ENCODE peak calls at places on chromosome X, in ten cellular contexts. One of them, this sample, is unnamed. For H3K27me3 and H3K4me1, the result is how much of the 10 kb centered on the place peaks cover.

GRCh38 chrX:1378306-1378758 is 13.6 kb downstream of the SLC25A6 start:
- DNase-seq in SK-N-SH: peak
- DNase-seq in PC-9: no peak
- DNase-seq in CD8-positive, alpha-beta T cell: no peak
- DNase-seq in Peyer's patch: no peak
- DNase-seq in lung: no peak
- DNase-seq in left ventricle myocardium inferior: no peak
- DNase-seq in GM23338: no peak
- DNase-seq in adipocyte: no peak
- DNase-seq in stomach: no peak
- DNase-seq in this sample: no peak

GRCh38 chrX:151828434-151829080 is 84.1 kb upstream of the MAGEA4 start:
- DNase-seq in adipocyte: peak
- DNase-seq in lung: no peak
- DNase-seq in left ventricle myocardium inferior: no peak
- DNase-seq in Peyer's patch: no peak
- DNase-seq in stomach: no peak
- DNase-seq in PC-9: no peak
- DNase-seq in GM23338: no peak
- DNase-seq in SK-N-SH: no peak
- DNase-seq in CD8-positive, alpha-beta T cell: no peak
- DNase-seq in this sample: no peak

GRCh38 chrX:119880076-119880475 is 8.4 kb downstream of the NDUFA1 start:
- DNase-seq in PC-9: no peak
- DNase-seq in stomach: no peak
- DNase-seq in SK-N-SH: no peak
- DNase-seq in CD8-positive, alpha-beta T cell: no peak
- DNase-seq in Peyer's patch: peak
- DNase-seq in lung: no peak
- DNase-seq in GM23338: no peak
- DNase-seq in left ventricle myocardium inferior: no peak
- DNase-seq in adipocyte: no peak
- DNase-seq in this sample: no peak

GRCh38 chrX:106999002-106999975 is 723 bp downstream of the MORC4 start:
- DNase-seq in CD8-positive, alpha-beta T cell: peak
- DNase-seq in GM23338: peak
- DNase-seq in Peyer's patch: peak
- DNase-seq in PC-9: peak
- DNase-seq in SK-N-SH: peak
- DNase-seq in left ventricle myocardium inferior: peak
- DNase-seq in lung: peak
- DNase-seq in adipocyte: peak
- DNase-seq in stomach: peak
- DNase-seq in this sample: peak

GRCh38 chrX:9352683-9353430 is 112.0 kb upstream of the TBL1X start:
- DNase-seq in adipocyte: peak
- DNase-seq in stomach: peak
- DNase-seq in lung: peak
- DNase-seq in SK-N-SH: no peak
- DNase-seq in left ventricle myocardium inferior: no peak
- DNase-seq in PC-9: peak
- DNase-seq in CD8-positive, alpha-beta T cell: peak
- DNase-seq in Peyer's patch: peak
- DNase-seq in GM23338: no peak
- DNase-seq in this sample: no peak

GRCh38 chrX:1599791-1600405 is 8.5 kb downstream of the AKAP17A start:
- DNase-seq in SK-N-SH: no peak
- DNase-seq in adipocyte: no peak
- DNase-seq in GM23338: no peak
- DNase-seq in lung: no peak
- DNase-seq in CD8-positive, alpha-beta T cell: no peak
- DNase-seq in PC-9: no peak
- DNase-seq in stomach: no peak
- DNase-seq in left ventricle myocardium inferior: no peak
- DNase-seq in Peyer's patch: no peak
- DNase-seq in this sample: no peak

GRCh38 chrX:111719426-111720210 is 38.6 kb downstream of the ALG13 start:
- DNase-seq in adipocyte: peak
- DNase-seq in GM23338: peak
- DNase-seq in stomach: no peak
- DNase-seq in left ventricle myocardium inferior: no peak
- DNase-seq in SK-N-SH: peak
- DNase-seq in Peyer's patch: no peak
- DNase-seq in CD8-positive, alpha-beta T cell: no peak
- DNase-seq in PC-9: no peak
- DNase-seq in lung: no peak
- DNase-seq in this sample: no peak

GRCh38 chrX:40054793-40055192 is 43.0 kb downstream of the BCOR start:
- DNase-seq in PC-9: no peak
- DNase-seq in CD8-positive, alpha-beta T cell: no peak
- DNase-seq in left ventricle myocardium inferior: no peak
- DNase-seq in stomach: no peak
- DNase-seq in lung: no peak
- DNase-seq in Peyer's patch: no peak
- DNase-seq in adipocyte: no peak
- DNase-seq in SK-N-SH: no peak
- DNase-seq in GM23338: no peak
- DNase-seq in this sample: peak

GRCh38 chrX:147626605-147627004 is 285.1 kb upstream of the FMR1 start:
- DNase-seq in adipocyte: no peak
- DNase-seq in left ventricle myocardium inferior: no peak
- DNase-seq in PC-9: no peak
- DNase-seq in Peyer's patch: no peak
- DNase-seq in SK-N-SH: no peak
- DNase-seq in lung: no peak
- DNase-seq in stomach: no peak
- DNase-seq in CD8-positive, alpha-beta T cell: no peak
- DNase-seq in GM23338: no peak
- DNase-seq in this sample: no peak

GRCh38 chrX:23435108-23435507 is 100.5 kb downstream of the PTCHD1 start:
- DNase-seq in GM23338: no peak
- DNase-seq in stomach: no peak
- DNase-seq in CD8-positive, alpha-beta T cell: no peak
- DNase-seq in PC-9: no peak
- DNase-seq in Peyer's patch: no peak
- DNase-seq in lung: no peak
- DNase-seq in adipocyte: no peak
- DNase-seq in left ventricle myocardium inferior: no peak
- DNase-seq in SK-N-SH: no peak
- DNase-seq in this sample: no peak

GRCh38 chrX:105211051-105211575 is 9.4 kb downstream of the TEX13A start:
- DNase-seq in SK-N-SH: no peak
- DNase-seq in left ventricle myocardium inferior: no peak
- DNase-seq in CD8-positive, alpha-beta T cell: no peak
- DNase-seq in GM23338: no peak
- DNase-seq in stomach: no peak
- DNase-seq in PC-9: no peak
- DNase-seq in lung: no peak
- DNase-seq in adipocyte: peak
- DNase-seq in Peyer's patch: no peak
- DNase-seq in this sample: no peak

GRCh38 chrX:133840415-133840814 is 145.0 kb downstream of the GPC3 start:
- DNase-seq in stomach: no peak
- DNase-seq in SK-N-SH: no peak
- DNase-seq in Peyer's patch: no peak
- DNase-seq in PC-9: no peak
- DNase-seq in lung: no peak
- DNase-seq in adipocyte: no peak
- DNase-seq in left ventricle myocardium inferior: no peak
- DNase-seq in CD8-positive, alpha-beta T cell: no peak
- DNase-seq in GM23338: no peak
- DNase-seq in this sample: no peak

DNA sequence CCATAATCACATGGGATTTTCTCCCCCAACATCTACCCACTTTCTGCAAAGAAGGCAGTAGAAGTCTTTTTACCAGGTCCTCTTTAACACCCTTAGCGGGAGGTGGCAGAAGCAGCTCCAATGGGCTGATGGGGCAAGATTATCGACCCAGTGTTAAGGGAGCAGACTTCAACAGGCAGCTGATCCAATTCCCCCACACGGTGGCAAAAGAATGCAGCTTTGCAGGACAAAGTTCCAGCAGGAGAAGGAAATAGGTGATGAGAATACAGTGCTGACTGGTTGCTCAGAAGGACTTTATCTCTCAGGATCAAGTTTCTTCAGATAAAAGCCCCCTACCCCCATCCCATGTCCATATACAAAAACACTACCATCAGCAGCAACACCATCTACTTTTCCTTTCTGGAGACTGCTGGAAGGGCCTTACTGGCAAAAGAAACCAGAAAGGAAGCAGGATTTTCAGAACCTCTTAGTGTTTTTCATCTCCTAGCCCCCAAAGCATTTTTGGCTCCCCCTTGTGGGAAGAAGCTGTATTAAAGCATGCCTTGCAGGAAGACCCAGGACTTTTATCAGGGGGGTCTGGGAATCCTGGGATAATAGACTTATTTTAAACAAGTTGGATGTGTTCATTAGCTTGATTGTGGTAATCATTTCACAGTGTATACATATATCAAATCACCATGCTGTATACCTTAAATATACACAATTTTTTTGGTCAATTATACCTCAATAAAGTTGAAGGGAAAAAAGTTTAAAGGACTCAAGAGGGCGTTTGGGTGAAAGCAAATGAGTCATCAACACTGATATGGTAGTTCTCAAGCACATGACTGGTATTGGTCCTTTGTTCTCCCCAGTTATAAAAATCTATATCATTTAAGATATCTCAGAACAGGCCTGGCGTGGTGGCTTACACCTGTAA is 146.4 kb downstream of the GPC3 start:
- DNase-seq in PC-9: no peak
- DNase-seq in left ventricle myocardium inferior: no peak
- DNase-seq in CD8-positive, alpha-beta T cell: peak
- DNase-seq in lung: peak
- DNase-seq in adipocyte: peak
- DNase-seq in GM23338: peak
- DNase-seq in stomach: no peak
- DNase-seq in Peyer's patch: peak
- DNase-seq in SK-N-SH: peak
- DNase-seq in this sample: peak
- H3K27me3 ChIP-seq in PC-9: under half
- H3K27me3 ChIP-seq in left ventricle myocardium inferior: under half
- H3K27me3 ChIP-seq in CD8-positive, alpha-beta T cell: under half
- H3K27me3 ChIP-seq in lung: under half
- H3K27me3 ChIP-seq in adipocyte: under half
- H3K27me3 ChIP-seq in GM23338: under half
- H3K27me3 ChIP-seq in stomach: under half
- H3K27me3 ChIP-seq in Peyer's patch: under half
- H3K27me3 ChIP-seq in SK-N-SH: under half
- H3K27me3 ChIP-seq in this sample: under half

GRCh38 chrX:17580529-17581155 is 156.7 kb upstream of the SCML1 start:
- DNase-seq in left ventricle myocardium inferior: no peak
- DNase-seq in PC-9: no peak
- DNase-seq in Peyer's patch: no peak
- DNase-seq in GM23338: no peak
- DNase-seq in SK-N-SH: no peak
- DNase-seq in lung: no peak
- DNase-seq in CD8-positive, alpha-beta T cell: no peak
- DNase-seq in adipocyte: peak
- DNase-seq in stomach: no peak
- DNase-seq in this sample: no peak

GRCh38 chrX:17584248-17584681 is 153.0 kb upstream of the SCML1 start:
- DNase-seq in SK-N-SH: no peak
- DNase-seq in adipocyte: peak
- DNase-seq in lung: no peak
- DNase-seq in left ventricle myocardium inferior: no peak
- DNase-seq in GM23338: no peak
- DNase-seq in stomach: no peak
- DNase-seq in Peyer's patch: no peak
- DNase-seq in CD8-positive, alpha-beta T cell: no peak
- DNase-seq in PC-9: peak
- DNase-seq in this sample: no peak

GRCh38 chrX:17585006-17585405 is 152.3 kb upstream of the SCML1 start:
- DNase-seq in left ventricle myocardium inferior: no peak
- DNase-seq in SK-N-SH: no peak
- DNase-seq in Peyer's patch: no peak
- DNase-seq in PC-9: no peak
- DNase-seq in lung: no peak
- DNase-seq in GM23338: no peak
- DNase-seq in stomach: no peak
- DNase-seq in adipocyte: no peak
- DNase-seq in CD8-positive, alpha-beta T cell: no peak
- DNase-seq in this sample: no peak

GRCh38 chrX:17581650-17582049 is 155.6 kb upstream of the SCML1 start:
- DNase-seq in Peyer's patch: no peak
- DNase-seq in lung: no peak
- DNase-seq in PC-9: no peak
- DNase-seq in stomach: no peak
- DNase-seq in left ventricle myocardium inferior: no peak
- DNase-seq in adipocyte: no peak
- DNase-seq in SK-N-SH: no peak
- DNase-seq in CD8-positive, alpha-beta T cell: no peak
- DNase-seq in GM23338: no peak
- DNase-seq in this sample: no peak

DNA sequence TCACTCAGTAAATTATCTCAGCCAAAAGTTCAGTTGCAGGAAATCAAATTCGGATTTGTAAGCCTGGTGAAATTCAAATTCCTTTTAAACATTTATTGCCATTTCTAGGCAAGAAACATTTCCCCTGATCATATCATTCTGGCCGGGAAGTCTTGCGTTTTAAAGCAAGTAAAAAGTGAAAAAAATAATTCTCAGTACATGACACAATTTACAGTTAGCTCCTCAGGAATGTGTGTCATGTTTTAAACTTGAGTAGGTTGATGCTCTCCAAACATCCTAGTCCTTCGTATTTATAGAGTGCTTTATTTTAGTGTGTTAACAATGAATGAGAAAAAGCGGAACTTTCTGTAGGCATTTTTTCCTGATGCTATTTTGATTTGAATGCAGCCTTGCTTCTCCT is 158.3 kb upstream of the SCML1 start:
- DNase-seq in lung: no peak
- DNase-seq in GM23338: no peak
- DNase-seq in CD8-positive, alpha-beta T cell: no peak
- DNase-seq in stomach: no peak
- DNase-seq in PC-9: no peak
- DNase-seq in SK-N-SH: no peak
- DNase-seq in Peyer's patch: no peak
- DNase-seq in adipocyte: peak
- DNase-seq in left ventricle myocardium inferior: no peak
- DNase-seq in this sample: no peak
- H3K4me1 ChIP-seq in lung: under half
- H3K4me1 ChIP-seq in GM23338: under half
- H3K4me1 ChIP-seq in CD8-positive, alpha-beta T cell: under half
- H3K4me1 ChIP-seq in stomach: under half
- H3K4me1 ChIP-seq in PC-9: under half
- H3K4me1 ChIP-seq in SK-N-SH: under half
- H3K4me1 ChIP-seq in Peyer's patch: under half
- H3K4me1 ChIP-seq in adipocyte: under half
- H3K4me1 ChIP-seq in left ventricle myocardium inferior: under half
- H3K4me1 ChIP-seq in this sample: under half

GRCh38 chrX:122625821-122626220 is 558.3 kb upstream of the GRIA3 start:
- DNase-seq in GM23338: no peak
- DNase-seq in CD8-positive, alpha-beta T cell: no peak
- DNase-seq in stomach: no peak
- DNase-seq in PC-9: no peak
- DNase-seq in left ventricle myocardium inferior: no peak
- DNase-seq in lung: no peak
- DNase-seq in adipocyte: peak
- DNase-seq in SK-N-SH: no peak
- DNase-seq in Peyer's patch: no peak
- DNase-seq in this sample: no peak
- H3K27me3 ChIP-seq in GM23338: under half
- H3K27me3 ChIP-seq in CD8-positive, alpha-beta T cell: under half
- H3K27me3 ChIP-seq in stomach: under half
- H3K27me3 ChIP-seq in PC-9: under half
- H3K27me3 ChIP-seq in left ventricle myocardium inferior: under half
- H3K27me3 ChIP-seq in lung: under half
- H3K27me3 ChIP-seq in adipocyte: under half
- H3K27me3 ChIP-seq in SK-N-SH: under half
- H3K27me3 ChIP-seq in Peyer's patch: under half
- H3K27me3 ChIP-seq in this sample: under half

GRCh38 chrX:25009407-25009806 is 6.4 kb downstream of the ARX start:
- DNase-seq in GM23338: no peak
- DNase-seq in stomach: no peak
- DNase-seq in left ventricle myocardium inferior: no peak
- DNase-seq in Peyer's patch: no peak
- DNase-seq in CD8-positive, alpha-beta T cell: no peak
- DNase-seq in lung: no peak
- DNase-seq in PC-9: no peak
- DNase-seq in adipocyte: no peak
- DNase-seq in SK-N-SH: peak
- DNase-seq in this sample: no peak
- H3K4me1 ChIP-seq in GM23338: under half
- H3K4me1 ChIP-seq in stomach: under half
- H3K4me1 ChIP-seq in left ventricle myocardium inferior: under half
- H3K4me1 ChIP-seq in Peyer's patch: under half
- H3K4me1 ChIP-seq in CD8-positive, alpha-beta T cell: under half
- H3K4me1 ChIP-seq in lung: under half
- H3K4me1 ChIP-seq in PC-9: under half
- H3K4me1 ChIP-seq in adipocyte: under half
- H3K4me1 ChIP-seq in SK-N-SH: under half
- H3K4me1 ChIP-seq in this sample: under half